ENCODE peak calls at places on chromosomes 2 and 18, in ten cellular contexts. One of them, this sample, is unnamed.

GRCh38 chr2:235931676-235932075 is 236.5 kb downstream of the GBX2 start:
- DNase-seq in WTC11: no peak
- DNase-seq in foreskin fibroblast: no peak
- DNase-seq in endothelial cell: no peak
- DNase-seq in epithelial cell of esophagus: no peak
- DNase-seq in AG04450: no peak
- DNase-seq in A549: no peak
- DNase-seq in MCF 10A: no peak
- DNase-seq in GM20000: no peak
- DNase-seq in gastrocnemius medialis: no peak
- DNase-seq in this sample: no peak

GRCh38 chr2:22377251-22377650 is 1007.7 kb upstream of the KLHL29 start:
- DNase-seq in WTC11: no peak
- DNase-seq in foreskin fibroblast: no peak
- DNase-seq in endothelial cell: no peak
- DNase-seq in epithelial cell of esophagus: no peak
- DNase-seq in AG04450: no peak
- DNase-seq in A549: no peak
- DNase-seq in MCF 10A: no peak
- DNase-seq in GM20000: no peak
- DNase-seq in gastrocnemius medialis: no peak
- DNase-seq in this sample: no peak

GRCh38 chr2:182706751-182707150 is 9.3 kb upstream of the DNAJC10 start:
- DNase-seq in WTC11: no peak
- DNase-seq in foreskin fibroblast: no peak
- DNase-seq in endothelial cell: no peak
- DNase-seq in epithelial cell of esophagus: no peak
- DNase-seq in AG04450: no peak
- DNase-seq in A549: no peak
- DNase-seq in MCF 10A: no peak
- DNase-seq in GM20000: no peak
- DNase-seq in gastrocnemius medialis: no peak
- DNase-seq in this sample: no peak

GRCh38 chr2:55223958-55224760 is 7.9 kb downstream of the CLHC1 start:
- DNase-seq in WTC11: no peak
- DNase-seq in foreskin fibroblast: no peak
- DNase-seq in endothelial cell: no peak
- DNase-seq in epithelial cell of esophagus: no peak
- DNase-seq in AG04450: no peak
- DNase-seq in A549: no peak
- DNase-seq in MCF 10A: no peak
- DNase-seq in GM20000: no peak
- DNase-seq in gastrocnemius medialis: peak
- DNase-seq in this sample: no peak

GRCh38 chr2:161238559-161239415 is 69.4 kb upstream of the PSMD14 start:
- DNase-seq in WTC11: peak
- DNase-seq in foreskin fibroblast: no peak
- DNase-seq in endothelial cell: peak
- DNase-seq in epithelial cell of esophagus: peak
- DNase-seq in AG04450: no peak
- DNase-seq in A549: peak
- DNase-seq in MCF 10A: peak
- DNase-seq in GM20000: peak
- DNase-seq in gastrocnemius medialis: peak
- DNase-seq in this sample: no peak

GRCh38 chr2:239516954-239517305 is 116.1 kb upstream of the HDAC4 start:
- DNase-seq in WTC11: no peak
- DNase-seq in foreskin fibroblast: no peak
- DNase-seq in endothelial cell: no peak
- DNase-seq in epithelial cell of esophagus: no peak
- DNase-seq in AG04450: no peak
- DNase-seq in A549: no peak
- DNase-seq in MCF 10A: no peak
- DNase-seq in GM20000: no peak
- DNase-seq in gastrocnemius medialis: no peak
- DNase-seq in this sample: no peak

GRCh38 chr2:50529600-50530218 is 502.2 kb downstream of the NRXN1 start:
- DNase-seq in WTC11: no peak
- DNase-seq in foreskin fibroblast: peak
- DNase-seq in endothelial cell: no peak
- DNase-seq in epithelial cell of esophagus: peak
- DNase-seq in AG04450: peak
- DNase-seq in A549: peak
- DNase-seq in MCF 10A: peak
- DNase-seq in GM20000: peak
- DNase-seq in gastrocnemius medialis: no peak
- DNase-seq in this sample: peak

GRCh38 chr2:190912731-190913130 is 32.1 kb downstream of the GLS start:
- DNase-seq in WTC11: no peak
- DNase-seq in foreskin fibroblast: no peak
- DNase-seq in endothelial cell: no peak
- DNase-seq in epithelial cell of esophagus: no peak
- DNase-seq in AG04450: no peak
- DNase-seq in A549: no peak
- DNase-seq in MCF 10A: peak
- DNase-seq in GM20000: no peak
- DNase-seq in gastrocnemius medialis: no peak
- DNase-seq in this sample: no peak

DNA sequence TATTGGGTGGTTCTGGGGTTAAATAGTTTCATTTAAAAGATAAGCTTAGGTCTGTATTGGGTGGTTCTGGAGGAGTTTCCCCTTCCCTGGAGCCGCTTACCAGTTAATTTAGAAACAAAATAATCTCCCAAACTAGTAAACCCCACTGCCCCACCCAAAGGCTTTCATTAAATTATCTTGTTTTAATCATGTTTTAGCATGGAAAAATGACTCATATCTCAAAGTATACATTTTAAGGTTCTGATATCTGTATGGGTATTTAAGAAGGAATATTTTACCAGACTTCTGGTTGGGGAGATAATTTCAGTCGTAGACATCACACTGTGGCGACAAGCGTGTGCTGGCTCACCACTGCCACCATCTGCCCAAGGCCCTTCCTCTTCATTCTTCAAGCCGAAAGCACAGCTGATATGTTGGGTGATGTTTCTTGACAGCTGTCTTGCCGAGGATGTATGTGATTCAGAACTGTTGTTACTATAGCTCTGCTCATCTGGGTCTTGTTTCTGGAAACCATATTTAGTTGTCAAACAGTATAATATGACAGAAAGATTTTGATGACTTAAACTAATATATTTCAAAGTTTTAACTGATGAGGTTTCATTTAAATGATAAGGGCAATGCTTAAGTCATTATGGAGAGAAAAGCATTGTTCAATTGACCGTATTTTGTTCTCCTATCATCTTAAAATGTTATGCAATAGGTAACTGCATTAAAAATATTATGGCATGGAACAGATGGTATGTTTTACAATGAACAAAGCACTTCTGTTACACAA is 5.1 kb downstream of the FIGLA start:
- DNase-seq in WTC11: peak
- DNase-seq in foreskin fibroblast: no peak
- DNase-seq in endothelial cell: peak
- DNase-seq in epithelial cell of esophagus: peak
- DNase-seq in AG04450: no peak
- DNase-seq in A549: peak
- DNase-seq in MCF 10A: peak
- DNase-seq in GM20000: peak
- DNase-seq in gastrocnemius medialis: no peak
- DNase-seq in this sample: no peak
- TF ChIP-seq CTCF in WTC11: no peak
- TF ChIP-seq CTCF in foreskin fibroblast: peak
- TF ChIP-seq CTCF in endothelial cell: no peak
- TF ChIP-seq CTCF in epithelial cell of esophagus: peak
- TF ChIP-seq CTCF in AG04450: no peak
- TF ChIP-seq CTCF in A549: peak
- TF ChIP-seq CTCF in MCF 10A: peak
- TF ChIP-seq CTCF in GM20000: peak
- TF ChIP-seq CTCF in gastrocnemius medialis: no peak
- TF ChIP-seq CTCF in this sample: peak

DNA sequence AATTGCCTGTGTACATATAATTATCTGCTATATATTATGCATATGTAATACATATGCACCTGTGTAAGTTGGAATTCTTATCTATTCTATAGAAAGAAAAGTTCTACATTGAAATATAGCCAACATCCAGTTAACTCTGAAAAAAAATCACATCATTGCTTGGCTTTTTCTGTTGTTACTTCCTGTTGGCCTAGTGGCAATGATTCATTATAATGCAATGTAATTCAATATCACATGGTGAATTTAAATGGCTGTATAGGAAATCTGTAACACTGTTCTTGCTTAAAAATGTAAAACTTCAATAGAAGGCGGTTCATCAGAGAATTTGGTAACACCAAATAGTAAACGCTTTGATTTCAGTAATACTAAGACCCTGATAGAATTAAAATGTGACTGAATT is 44.5 kb upstream of the MAP4K3 start:
- DNase-seq in WTC11: no peak
- DNase-seq in foreskin fibroblast: no peak
- DNase-seq in endothelial cell: no peak
- DNase-seq in epithelial cell of esophagus: peak
- DNase-seq in AG04450: no peak
- DNase-seq in A549: peak
- DNase-seq in MCF 10A: peak
- DNase-seq in GM20000: no peak
- DNase-seq in gastrocnemius medialis: no peak
- DNase-seq in this sample: no peak
- TF ChIP-seq CTCF in WTC11: no peak
- TF ChIP-seq CTCF in foreskin fibroblast: no peak
- TF ChIP-seq CTCF in endothelial cell: no peak
- TF ChIP-seq CTCF in epithelial cell of esophagus: no peak
- TF ChIP-seq CTCF in AG04450: no peak
- TF ChIP-seq CTCF in A549: no peak
- TF ChIP-seq CTCF in MCF 10A: no peak
- TF ChIP-seq CTCF in GM20000: no peak
- TF ChIP-seq CTCF in gastrocnemius medialis: no peak
- TF ChIP-seq CTCF in this sample: no peak

DNA sequence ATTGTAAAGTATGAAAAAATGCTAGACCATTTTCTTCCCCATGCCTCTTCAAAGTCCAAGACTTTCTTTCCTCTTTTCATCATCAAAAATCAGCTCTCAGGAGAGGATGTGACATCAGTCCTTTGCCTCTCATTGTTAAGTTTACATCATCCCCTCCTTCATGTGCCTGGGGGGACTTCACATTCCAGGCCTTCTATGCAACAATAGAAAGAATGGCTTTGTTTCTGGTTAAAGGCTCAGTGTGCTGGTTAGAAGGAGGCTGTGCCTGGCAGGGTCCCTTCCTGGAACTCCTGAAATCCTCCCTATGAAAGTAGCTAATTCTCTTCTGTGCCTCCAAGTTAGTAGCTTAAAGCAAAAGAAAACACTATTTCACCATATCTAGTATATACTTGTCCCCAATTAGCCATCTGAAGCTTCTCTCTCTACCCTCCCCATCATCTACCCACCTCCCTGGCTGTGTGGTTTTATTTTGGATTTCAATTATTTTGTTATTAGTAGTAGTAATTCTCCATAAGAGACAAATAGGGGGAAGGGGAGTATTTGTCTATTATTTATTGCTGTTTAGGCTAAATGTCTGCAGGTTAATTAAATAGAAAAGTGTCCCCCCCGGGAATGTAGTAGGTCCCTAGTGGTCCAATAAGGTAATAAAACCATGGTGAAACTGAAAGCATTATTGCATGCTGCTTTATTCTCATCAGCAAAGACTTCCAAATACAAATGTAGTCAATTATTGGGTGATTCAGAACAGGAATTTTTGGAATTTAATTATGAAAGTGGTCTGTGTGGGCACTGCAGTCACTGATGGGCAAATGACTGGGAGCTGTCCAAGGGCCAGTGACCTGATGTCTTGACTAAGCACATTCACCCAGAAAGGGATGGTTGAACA is 69.0 kb downstream of the CPO start:
- DNase-seq in WTC11: peak
- DNase-seq in foreskin fibroblast: peak
- DNase-seq in endothelial cell: peak
- DNase-seq in epithelial cell of esophagus: peak
- DNase-seq in AG04450: no peak
- DNase-seq in A549: no peak
- DNase-seq in MCF 10A: peak
- DNase-seq in GM20000: no peak
- DNase-seq in gastrocnemius medialis: no peak
- DNase-seq in this sample: no peak
- TF ChIP-seq CTCF in WTC11: no peak
- TF ChIP-seq CTCF in foreskin fibroblast: peak
- TF ChIP-seq CTCF in endothelial cell: peak
- TF ChIP-seq CTCF in epithelial cell of esophagus: no peak
- TF ChIP-seq CTCF in AG04450: peak
- TF ChIP-seq CTCF in A549: no peak
- TF ChIP-seq CTCF in MCF 10A: peak
- TF ChIP-seq CTCF in GM20000: no peak
- TF ChIP-seq CTCF in gastrocnemius medialis: no peak
- TF ChIP-seq CTCF in this sample: no peak

GRCh38 chr18:76432970-76433767 is 61.9 kb downstream of the ZNF516 start:
- DNase-seq in WTC11: no peak
- DNase-seq in foreskin fibroblast: no peak
- DNase-seq in endothelial cell: no peak
- DNase-seq in epithelial cell of esophagus: no peak
- DNase-seq in AG04450: no peak
- DNase-seq in A549: no peak
- DNase-seq in MCF 10A: no peak
- DNase-seq in GM20000: no peak
- DNase-seq in gastrocnemius medialis: peak
- DNase-seq in this sample: no peak

GRCh38 chr18:76435321-76435989 is 59.6 kb downstream of the ZNF516 start:
- DNase-seq in WTC11: no peak
- DNase-seq in foreskin fibroblast: no peak
- DNase-seq in endothelial cell: no peak
- DNase-seq in epithelial cell of esophagus: no peak
- DNase-seq in AG04450: no peak
- DNase-seq in A549: no peak
- DNase-seq in MCF 10A: no peak
- DNase-seq in GM20000: no peak
- DNase-seq in gastrocnemius medialis: no peak
- DNase-seq in this sample: no peak

GRCh38 chr18:76434452-76434851 is 60.6 kb downstream of the ZNF516 start:
- DNase-seq in WTC11: no peak
- DNase-seq in foreskin fibroblast: no peak
- DNase-seq in endothelial cell: no peak
- DNase-seq in epithelial cell of esophagus: no peak
- DNase-seq in AG04450: no peak
- DNase-seq in A549: no peak
- DNase-seq in MCF 10A: no peak
- DNase-seq in GM20000: no peak
- DNase-seq in gastrocnemius medialis: no peak
- DNase-seq in this sample: no peak

GRCh38 chr18:76432274-76432755 is 62.7 kb downstream of the ZNF516 start:
- DNase-seq in WTC11: no peak
- DNase-seq in foreskin fibroblast: no peak
- DNase-seq in endothelial cell: no peak
- DNase-seq in epithelial cell of esophagus: no peak
- DNase-seq in AG04450: no peak
- DNase-seq in A549: no peak
- DNase-seq in MCF 10A: no peak
- DNase-seq in GM20000: no peak
- DNase-seq in gastrocnemius medialis: peak
- DNase-seq in this sample: no peak

DNA sequence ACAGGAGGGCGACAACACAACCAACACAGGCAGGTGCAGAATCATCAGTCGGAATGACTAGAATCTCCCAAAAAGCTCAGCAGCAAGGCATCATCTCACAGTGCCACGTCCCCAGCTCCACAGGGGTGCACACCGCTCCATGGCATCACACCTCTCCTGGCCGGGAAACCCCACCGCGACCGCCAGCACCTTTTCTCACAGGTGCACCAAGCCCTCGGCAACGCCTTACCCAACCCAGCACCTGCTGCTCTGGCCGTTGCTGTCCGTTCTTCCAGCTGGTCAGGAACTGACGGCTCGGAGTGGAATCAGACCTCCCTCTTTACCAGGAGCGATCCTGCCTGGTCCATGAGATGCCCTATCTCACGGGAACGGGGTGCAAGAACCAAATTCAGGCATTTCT is 61.3 kb downstream of the ZNF516 start:
- DNase-seq in WTC11: no peak
- DNase-seq in foreskin fibroblast: no peak
- DNase-seq in endothelial cell: no peak
- DNase-seq in epithelial cell of esophagus: no peak
- DNase-seq in AG04450: no peak
- DNase-seq in A549: no peak
- DNase-seq in MCF 10A: no peak
- DNase-seq in GM20000: no peak
- DNase-seq in gastrocnemius medialis: no peak
- DNase-seq in this sample: no peak
- TF ChIP-seq CTCF in WTC11: no peak
- TF ChIP-seq CTCF in foreskin fibroblast: no peak
- TF ChIP-seq CTCF in endothelial cell: no peak
- TF ChIP-seq CTCF in epithelial cell of esophagus: no peak
- TF ChIP-seq CTCF in AG04450: no peak
- TF ChIP-seq CTCF in A549: no peak
- TF ChIP-seq CTCF in MCF 10A: no peak
- TF ChIP-seq CTCF in GM20000: no peak
- TF ChIP-seq CTCF in gastrocnemius medialis: no peak
- TF ChIP-seq CTCF in this sample: no peak